ENCODE peak calls at places on chromosomes 5 and 9, in four cellular contexts. V is heart right ventricle, M is mesendoderm, P is ovary. A is an unnamed sample.

GRCh38 chr5:139251281-139251687 is 42.3 kb upstream of the MATR3 start:
- DNase-seq in M (no peak), P (no peak), V (no peak), A (no peak)

GRCh38 chr5:1554410-1554967 is 30.7 kb upstream of the LPCAT1 start:
- DNase-seq in P (no peak), M (no peak), V (no peak), A (peak; percentile 49)

GRCh38 chr9:94135222-94135621 is 51.0 kb downstream of the PTPDC1 start:
- DNase-seq in P (no peak), V (no peak), M (no peak), A (no peak)

GRCh38 chr9:107363511-107364182 is 80.6 kb downstream of the RAD23B start:
- DNase-seq in P (no peak), V (no peak), M (peak; percentile 36), A (no peak)

GRCh38 chr9:91298304-91298703 is 63.4 kb downstream of the AUH start:
- DNase-seq in P (no peak), M (no peak), V (no peak), A (no peak)

GRCh38 chr5:91219803-91220371 is 163.2 kb downstream of the ARRDC3 start:
- DNase-seq in M (peak; percentile 49), V (no peak), P (no peak), A (no peak)

GRCh38 chr5:172833691-172834569 is at the start of gene ERGIC1:
- DNase-seq in V (peak; percentile 88), M (peak; percentile 87), P (peak; percentile 73), A (peak; percentile 93)

GRCh38 chr9:101119206-101119819 is 90.8 kb downstream of the PLPPR1 start:
- DNase-seq in P (no peak), M (peak; percentile 85), V (peak; percentile 31), A (no peak)

GRCh38 chr5:163473613-163474243 is 13.3 kb downstream of the HMMR start:
- DNase-seq in V (no peak), M (no peak), P (no peak), A (no peak)

GRCh38 chr9:133862585-133863041 is 124.5 kb upstream of the SARDH start:
- DNase-seq in P (no peak), M (no peak), V (peak; percentile 45), A (no peak)

GRCh38 chr9:114474425-114474824 is 30.8 kb downstream of the WHRN start:
- DNase-seq in V (no peak), M (no peak), P (no peak), A (no peak)

GRCh38 chr5:38636626-38637025 is 80.2 kb upstream of the LIFR start:
- DNase-seq in M (no peak), P (no peak), V (no peak), A (no peak)

GRCh38 chr5:156121834-156122386 is 205.1 kb upstream of the SGCD start:
- DNase-seq in M (no peak), V (no peak), P (no peak), A (no peak)

GRCh38 chr5:43627028-43627427 is 24.0 kb downstream of the NNT start:
- DNase-seq in M (peak; percentile 94), V (peak; percentile 36), P (no peak), A (no peak)

GRCh38 chr5:10091701-10092100 is 158.0 kb downstream of the ATPSCKMT start:
- DNase-seq in M (no peak), P (no peak), V (no peak), A (no peak)

GRCh38 chr9:33480094-33480493 is 6.4 kb upstream of the NOL6 start:
- DNase-seq in M (no peak), V (no peak), P (no peak), A (no peak)

GRCh38 chr5:180467028-180467427 is 27.2 kb upstream of the CNOT6 start:
- DNase-seq in V (no peak), M (no peak), P (no peak), A (peak; percentile 75)

GRCh38 chr5:108003178-108003577 is 332.4 kb upstream of the EFNA5 start:
- DNase-seq in P (no peak), M (no peak), V (no peak), A (no peak)

GRCh38 chr5:72268753-72269410 is 51.2 kb downstream of the MRPS27 start:
- DNase-seq in M (peak; percentile 85), V (peak; percentile 19), P (no peak), A (peak; percentile 49)

GRCh38 chr9:137313956-137314560 is 12.0 kb upstream of the NRARP start:
- DNase-seq in P (no peak), M (no peak), V (no peak), A (peak; percentile 38)

GRCh38 chr5:77561965-77562364 is 69.8 kb upstream of the WDR41 start:
- DNase-seq in M (no peak), V (no peak), P (no peak), A (no peak)

GRCh38 chr5:80399553-80400239 is 8.2 kb upstream of the ZFYVE16 start:
- DNase-seq in V (no peak), M (no peak), P (no peak), A (no peak)

DNA sequence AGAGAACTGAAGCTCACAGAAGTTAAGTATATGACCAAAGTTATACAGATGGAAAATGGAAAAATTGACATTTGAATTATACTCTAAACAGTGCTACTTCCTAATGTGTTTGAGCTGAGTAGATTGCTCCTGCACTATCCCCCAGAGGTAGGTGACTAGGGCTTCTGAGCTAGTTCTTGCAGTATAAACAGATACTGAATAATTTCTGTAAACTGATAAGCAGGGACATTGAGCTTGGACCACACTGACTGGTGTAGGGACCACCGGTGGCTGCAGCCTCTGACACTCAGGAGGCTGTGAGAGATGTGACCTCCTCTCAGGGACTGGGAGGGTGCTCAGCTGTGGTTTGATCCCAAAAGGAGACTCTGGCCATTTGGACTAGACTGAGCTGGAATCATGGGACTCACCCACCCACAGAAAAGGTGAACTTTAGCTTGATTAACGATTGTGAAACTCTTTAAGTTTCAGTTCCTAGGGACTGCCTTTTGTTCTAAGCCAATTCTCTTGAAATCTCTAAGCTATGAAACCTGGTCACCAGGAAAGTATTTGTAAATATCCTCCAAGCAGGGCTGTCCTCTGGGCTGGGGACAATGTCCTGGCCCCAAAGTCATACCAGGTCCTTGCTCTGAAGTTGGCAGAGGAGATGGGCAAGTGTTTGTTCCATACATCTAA is 291.5 kb downstream of the SEC61B start:
- DNase-seq in P (no peak), V (no peak), M (no peak), A (no peak)
- H3K27ac ChIP-seq in P (no peak overlapping the region), V (no peak overlapping the region), M (no peak overlapping the region), A (no peak overlapping the region)

GRCh38 chr9:125591245-125591644 is 115.8 kb downstream of the MAPKAP1 start:
- DNase-seq in M (no peak), V (no peak), P (no peak), A (no peak)
- H3K27ac ChIP-seq in M (no peak overlapping the region), V (no peak overlapping the region), P (no peak overlapping the region), A (no peak overlapping the region)

DNA sequence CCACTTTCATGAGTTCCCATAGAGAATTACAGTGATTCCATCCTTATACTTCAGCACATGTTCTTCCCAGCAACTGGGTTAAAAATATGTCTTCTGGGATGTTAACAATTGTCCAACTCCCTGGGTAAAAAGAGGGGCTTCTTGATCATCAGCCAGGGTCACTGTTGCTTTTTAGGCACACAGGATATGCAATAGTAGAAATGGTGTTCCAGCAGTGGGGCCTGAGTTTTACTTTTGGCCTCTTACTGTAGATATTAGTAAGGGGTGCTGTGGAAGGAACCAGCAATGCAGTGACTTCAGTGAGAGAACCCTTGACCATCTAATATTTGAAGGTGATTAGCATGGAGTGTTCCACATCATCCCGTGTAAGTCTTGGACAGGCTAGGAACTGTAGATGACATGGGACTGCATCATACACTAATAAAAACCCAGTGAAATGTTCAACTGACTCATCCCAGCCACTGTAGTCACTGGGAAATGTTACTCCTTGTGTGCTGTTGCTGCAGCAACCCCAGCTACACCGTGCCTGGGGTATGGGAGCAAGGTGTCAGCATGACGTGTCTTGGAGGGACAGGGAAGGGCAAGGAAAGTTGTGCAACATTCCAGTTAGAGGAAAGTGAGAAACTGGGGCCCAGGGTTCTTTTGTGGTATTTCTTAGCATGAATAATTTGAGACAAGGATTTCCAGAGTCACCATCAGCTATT is 610.9 kb downstream of the RAB3C start:
- DNase-seq in V (no peak), M (no peak), P (no peak), A (no peak)
- H3K27ac ChIP-seq in V (no peak overlapping the region), M (no peak overlapping the region), P (no peak overlapping the region), A (no peak overlapping the region)

GRCh38 chr9:131743501-131743900 is 3.6 kb upstream of the RAPGEF1 start:
- DNase-seq in P (no peak), V (no peak), M (no peak), A (no peak)
- H3K27ac ChIP-seq in P (no peak overlapping the region), V (no peak overlapping the region), M (no peak overlapping the region), A (no peak overlapping the region)

A was measured in aorta.